ENCODE peak calls at places on chromosomes 7 and 10, in seven cellular contexts. A is hepatocyte, K is GM12878, R is A549, M is NB4, W is astrocyte of the spinal cord, H is body of pancreas. G is an unnamed sample.

GRCh38 chr7:1575809-1576208 is 6.0 kb upstream of the PSMG3 start:
- DNase-seq in M (no peak), K (no peak), H (no peak), R (no peak), A (no peak), W (no peak), G (no peak)

GRCh38 chr10:95250856-95251255 is 39.9 kb downstream of the PDLIM1 start:
- DNase-seq in W (no peak), R (no peak), A (no peak), K (no peak), H (no peak), M (no peak), G (no peak)

GRCh38 chr10:22252801-22253577 is 35.2 kb upstream of the EBLN1 start:
- DNase-seq in M (no peak), W (peak), H (peak), K (no peak), R (no peak), A (peak), G (peak)

GRCh38 chr7:24922099-24922773 is 57.7 kb downstream of the OSBPL3 start:
- DNase-seq in M (no peak), W (no peak), A (no peak), K (no peak), R (no peak), H (peak), G (peak)

GRCh38 chr10:130333185-130333584 is 197.0 kb downstream of the GLRX3 start:
- DNase-seq in K (no peak), A (no peak), R (peak), H (no peak), W (no peak), M (peak), G (no peak)

GRCh38 chr10:101693701-101694055 is 1.3 kb downstream of the FBXW4 start:
- DNase-seq in W (peak), H (peak), R (peak), A (peak), M (peak), K (no peak), G (peak)

GRCh38 chr7:15625456-15625855 is 61.0 kb downstream of the MEOX2 start:
- DNase-seq in W (peak), A (no peak), M (no peak), R (peak), H (no peak), K (no peak), G (no peak)

GRCh38 chr10:59896186-59896585 is 10.2 kb downstream of the CCDC6 start:
- DNase-seq in M (no peak), K (no peak), R (no peak), H (no peak), W (no peak), A (no peak), G (no peak)

GRCh38 chr7:116291937-116292336 is 81.6 kb downstream of the TES start:
- DNase-seq in W (no peak), M (no peak), R (no peak), H (peak), A (no peak), K (no peak), G (no peak)

GRCh38 chr7:144834516-144835165 is 1.2 kb downstream of the TPK1 start:
- DNase-seq in R (peak), H (peak), A (peak), M (peak), K (peak), W (no peak), G (peak)

GRCh38 chr10:22604314-22605091 is 109.9 kb downstream of the PIP4K2A start:
- DNase-seq in H (no peak), A (no peak), K (no peak), M (no peak), R (no peak), W (no peak), G (no peak)

GRCh38 chr10:44284198-44285084 is 100.5 kb downstream of the CXCL12 start:
- DNase-seq in M (no peak), A (no peak), K (no peak), W (no peak), H (no peak), R (no peak), G (no peak)

GRCh38 chr10:102394079-102394800 is 1.3 kb upstream of the NFKB2 start:
- DNase-seq in R (peak), H (peak), K (peak), W (peak), M (peak), A (peak), G (peak)

GRCh38 chr7:39700932-39701331 is 77.6 kb downstream of the RALA start:
- DNase-seq in W (no peak), K (no peak), A (no peak), M (peak), H (peak), R (no peak), G (no peak)

GRCh38 chr7:1027285-1028043 is 16.9 kb upstream of the GPR146 start:
- DNase-seq in M (peak), A (peak), K (no peak), W (peak), H (peak), R (peak), G (peak)

GRCh38 chr7:35728412-35729060 is 33.6 kb upstream of the HERPUD2 start:
- DNase-seq in K (no peak), W (no peak), R (no peak), A (no peak), H (no peak), M (peak), G (no peak)

GRCh38 chr7:149856-150636 is 42.3 kb upstream of the FAM20C start:
- DNase-seq in K (no peak), H (peak), R (no peak), W (no peak), A (peak), M (peak), G (peak)

GRCh38 chr7:105992888-105993287 is 29.8 kb downstream of the CDHR3 start:
- DNase-seq in A (no peak), R (no peak), H (no peak), W (no peak), K (no peak), M (no peak), G (no peak)

GRCh38 chr10:91603931-91604331 is 28.9 kb downstream of the PPP1R3C start:
- DNase-seq in R (peak), M (no peak), K (no peak), A (peak), W (peak), H (peak), G (peak)

GRCh38 chr10:89118091-89118490 is 89.0 kb downstream of the CH25H start:
- DNase-seq in M (no peak), H (no peak), A (no peak), W (peak), K (no peak), R (no peak), G (peak)

GRCh38 chr7:47226688-47227087 is 355.2 kb downstream of the TNS3 start:
- DNase-seq in K (no peak), A (no peak), M (peak), H (no peak), R (no peak), W (no peak), G (no peak)

GRCh38 chr7:1940402-1940786 is 270.3 kb downstream of the ELFN1 start:
- DNase-seq in H (peak), A (no peak), R (no peak), M (peak), W (peak), K (peak), G (peak)

GRCh38 chr7:80609732-80610131 is 28.7 kb upstream of the CD36 start:
- DNase-seq in K (no peak), A (no peak), W (no peak), M (no peak), R (no peak), H (peak), G (no peak)

GRCh38 chr10:79346388-79347225 is 662 bp upstream of the PPIF start:
- DNase-seq in M (no peak), H (no peak), K (no peak), R (no peak), W (no peak), A (no peak), G (no peak)

DNA sequence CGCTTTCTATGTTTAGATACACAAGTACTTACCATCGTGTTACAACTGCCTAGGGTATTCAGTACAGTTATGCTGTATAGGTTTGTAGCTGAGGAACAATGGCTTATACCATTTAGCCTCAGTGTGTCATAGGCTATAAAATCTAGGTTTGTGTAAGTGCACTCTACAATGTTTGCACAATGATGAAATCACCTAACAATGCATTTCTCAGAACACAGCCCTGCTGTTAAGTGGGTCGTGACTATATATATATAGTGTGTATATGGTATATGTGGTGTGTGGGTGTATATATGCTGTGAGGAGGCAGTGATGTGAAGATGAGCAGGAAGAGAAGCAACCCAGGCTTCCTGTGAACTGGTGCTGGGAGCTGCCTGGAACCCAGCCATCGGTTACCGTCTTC is 65.6 kb upstream of the MKI67 start:
- DNase-seq in M (no peak), A (no peak), W (no peak), H (no peak), R (peak), K (no peak), G (no peak)
- TF ChIP-seq CTCF in M (no peak), A (no peak), W (no peak), H (no peak), R (no peak), K (no peak), G (no peak)

GRCh38 chr10:112751651-112752050 is 198.4 kb upstream of the TCF7L2 start:
- DNase-seq in A (no peak), K (no peak), R (no peak), W (no peak), H (no peak), M (no peak), G (no peak)

GRCh38 chr10:112756118-112756512 is 193.9 kb upstream of the TCF7L2 start:
- DNase-seq in R (no peak), M (no peak), H (no peak), A (no peak), K (no peak), W (no peak), G (no peak)

GRCh38 chr10:112752268-112752667 is 197.8 kb upstream of the TCF7L2 start:
- DNase-seq in M (no peak), H (no peak), A (no peak), K (no peak), R (no peak), W (no peak), G (peak)

GRCh38 chr10:112755446-112756117 is 194.5 kb upstream of the TCF7L2 start:
- DNase-seq in K (no peak), R (no peak), M (no peak), W (no peak), H (no peak), A (no peak), G (no peak)

GRCh38 chr10:112754001-112754411 is 196.0 kb upstream of the TCF7L2 start:
- DNase-seq in A (no peak), W (no peak), M (peak), H (no peak), R (no peak), K (no peak), G (peak)
- H3K4me3 ChIP-seq in A (no peak), W (no peak), M (no peak), H (no peak), R (no peak), K (no peak), G (no peak)

GRCh38 chr7:139125637-139126036 is 16.1 kb upstream of the ZC3HAV1 start:
- DNase-seq in K (no peak), W (no peak), H (no peak), A (no peak), R (peak), M (no peak), G (no peak)

GRCh38 chr7:139124084-139124914 is 14.8 kb upstream of the ZC3HAV1 start:
- DNase-seq in W (no peak), R (no peak), K (no peak), A (no peak), M (no peak), H (no peak), G (no peak)

GRCh38 chr7:139131622-139132021 is 22.1 kb upstream of the ZC3HAV1 start:
- DNase-seq in H (no peak), R (no peak), K (no peak), M (peak), W (no peak), A (no peak), G (no peak)

GRCh38 chr7:139133335-139134139 is 24.0 kb upstream of the ZC3HAV1 start:
- DNase-seq in A (peak), K (peak), H (peak), R (peak), W (peak), M (peak), G (peak)

GRCh38 chr7:139127648-139128047 is 18.1 kb upstream of the ZC3HAV1 start:
- DNase-seq in R (peak), K (no peak), W (peak), M (peak), H (no peak), A (no peak), G (peak)
- TF ChIP-seq CTCF in R (no peak), K (no peak), W (peak), M (no peak), H (no peak), A (no peak), G (no peak)

GRCh38 chr7:130140551-130141160 is 64.5 kb downstream of the TMEM209 start:
- DNase-seq in H (no peak), W (no peak), R (no peak), K (no peak), A (no peak), M (no peak), G (no peak)
- H3K4me3 ChIP-seq in H (no peak), W (no peak), R (no peak), K (peak), A (no peak), M (no peak), G (no peak)

GRCh38 chr7:95921543-95921942 is 149.2 kb downstream of the DYNC1I1 start:
- DNase-seq in M (no peak), A (no peak), W (no peak), K (no peak), H (no peak), R (no peak), G (peak)

GRCh38 chr7:95916573-95917371 is 144.4 kb downstream of the DYNC1I1 start:
- DNase-seq in W (peak), A (peak), K (peak), H (peak), M (peak), R (peak), G (peak)

GRCh38 chr7:95917622-95918021 is 145.3 kb downstream of the DYNC1I1 start:
- DNase-seq in R (no peak), W (no peak), H (no peak), M (no peak), K (no peak), A (no peak), G (no peak)

GRCh38 chr7:95922191-95922590 is 149.8 kb downstream of the DYNC1I1 start:
- DNase-seq in H (no peak), R (no peak), M (no peak), W (no peak), A (no peak), K (no peak), G (peak)

GRCh38 chr7:95919574-95919973 is 147.2 kb downstream of the DYNC1I1 start:
- DNase-seq in A (no peak), R (no peak), K (no peak), H (no peak), M (no peak), W (no peak), G (no peak)
- TF ChIP-seq CTCF in A (no peak), R (no peak), K (no peak), H (peak), M (peak), W (peak), G (peak)

DNA sequence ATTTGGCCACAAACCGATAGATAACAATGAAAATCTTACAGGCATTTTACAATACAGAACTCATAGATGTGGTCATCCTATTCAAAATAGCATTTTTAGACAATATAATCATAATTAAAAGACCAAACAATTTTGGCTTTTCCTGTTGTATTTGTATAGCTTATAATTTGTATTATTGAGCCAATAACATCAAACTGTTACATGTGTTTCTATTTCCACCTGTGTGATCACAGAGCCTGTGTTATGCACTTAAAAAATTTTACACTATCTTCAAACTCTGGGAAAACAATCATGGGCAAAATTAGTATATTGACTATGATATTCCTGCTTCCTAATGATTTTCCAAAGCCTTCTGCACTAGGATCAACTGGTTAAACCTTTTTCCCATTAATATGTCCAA is 1.9 kb downstream of the RHOBTB1 start:
- DNase-seq in A (no peak), M (no peak), R (no peak), W (no peak), K (no peak), H (no peak), G (no peak)
- H3K4me3 ChIP-seq in A (peak), M (no peak), R (peak), W (peak), K (no peak), H (no peak), G (peak)

DNA sequence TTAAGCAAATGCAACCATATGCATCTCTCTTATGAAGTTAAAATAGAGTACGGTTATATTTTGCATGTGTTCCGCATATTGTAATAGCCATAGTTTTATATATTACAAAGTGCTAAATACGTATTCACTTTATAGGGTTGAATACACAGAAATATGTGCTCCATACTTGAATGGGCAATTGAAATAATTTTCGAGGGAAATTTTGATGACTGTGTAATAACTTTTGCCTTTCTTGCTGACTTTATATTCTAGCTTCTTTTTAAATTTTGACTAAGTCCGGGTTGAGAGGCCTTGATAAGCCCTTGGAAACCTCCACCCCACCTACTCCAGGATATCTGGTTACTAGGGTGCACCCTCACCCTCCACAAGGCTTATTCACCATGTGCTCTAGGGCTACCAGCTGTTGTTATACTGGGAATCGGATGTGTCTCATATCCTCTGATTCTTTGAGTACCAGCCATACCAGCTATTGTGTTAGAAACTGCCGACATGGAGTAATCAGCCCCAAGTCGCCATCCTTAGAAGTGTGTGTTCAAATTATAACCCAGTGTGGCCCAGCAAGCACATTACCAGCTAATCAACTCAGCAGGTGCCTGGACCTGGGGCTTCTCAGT is 265.1 kb downstream of the CAMK1D start:
- DNase-seq in K (no peak), W (no peak), M (no peak), H (no peak), A (no peak), R (no peak), G (no peak)
- TF ChIP-seq CTCF in K (no peak), W (no peak), M (no peak), H (no peak), A (no peak), R (no peak), G (no peak)